ENCODE peak calls at places on chromosomes 16 and 17, in ten cellular contexts. Y is A549, N is prostate gland, P is heart left ventricle, F is endothelial cell of umbilical vein, J is IMR-90, B is uterus, U is stomach, A is transverse colon, E is GM12891. R is an unnamed sample.

GRCh38 chr16:73058221-73058615 is 10.3 kb upstream of the ZFHX3 start:
- DNase-seq in P (peak; percentile 53), E (peak; percentile 68), N (no peak), Y (no peak), U (peak; percentile 62), B (peak; percentile 57), A (peak; percentile 58), F (peak; percentile 45), J (no peak), R (no peak)

GRCh38 chr16:86322840-86323239 is 187.5 kb upstream of the FOXF1 start:
- DNase-seq in A (no peak), B (no peak), J (no peak), F (no peak), Y (no peak), N (no peak), P (no peak), U (no peak), E (no peak), R (no peak)

GRCh38 chr16:17777461-17777863 is 306.7 kb upstream of the XYLT1 start:
- DNase-seq in F (no peak), B (no peak), E (no peak), N (no peak), Y (no peak), U (no peak), J (peak; percentile 27), P (no peak), A (no peak), R (no peak)

GRCh38 chr17:39281806-39282205 is 56.1 kb upstream of the STAC2 start:
- DNase-seq in B (no peak), N (no peak), Y (no peak), U (no peak), A (no peak), J (peak; percentile 48), P (no peak), F (peak; percentile 13), E (no peak), R (no peak)

GRCh38 chr16:27928542-27928941 is 135.0 kb downstream of the GSG1L start:
- DNase-seq in B (no peak), N (no peak), E (no peak), U (no peak), A (no peak), J (no peak), F (no peak), P (no peak), Y (no peak), R (no peak)

GRCh38 chr16:23128056-23128455 is 21.2 kb downstream of the USP31 start:
- DNase-seq in U (no peak), B (no peak), E (no peak), Y (no peak), P (no peak), J (no peak), N (no peak), A (no peak), F (no peak), R (no peak)

GRCh38 chr17:29760279-29760721 is 137.6 kb upstream of the CORO6 start:
- DNase-seq in J (peak; percentile 39), Y (peak; percentile 14), F (peak; percentile 57), A (peak; percentile 29), E (no peak), B (no peak), U (no peak), N (no peak), P (no peak), R (no peak)

GRCh38 chr17:50902768-50903353 is 36.7 kb upstream of the TOB1 start:
- DNase-seq in Y (no peak), N (no peak), B (no peak), U (no peak), J (no peak), F (no peak), P (no peak), A (no peak), E (no peak), R (no peak)

GRCh38 chr16:31862761-31863160 is 10.8 kb upstream of the ZNF267 start:
- DNase-seq in Y (no peak), F (no peak), N (no peak), P (no peak), B (no peak), J (no peak), A (no peak), E (no peak), U (no peak), R (no peak)

GRCh38 chr17:3547628-3548027 is 10.0 kb downstream of the TRPV3 start:
- DNase-seq in J (no peak), U (no peak), N (no peak), B (no peak), P (no peak), A (no peak), F (no peak), E (no peak), Y (no peak), R (no peak)

DNA sequence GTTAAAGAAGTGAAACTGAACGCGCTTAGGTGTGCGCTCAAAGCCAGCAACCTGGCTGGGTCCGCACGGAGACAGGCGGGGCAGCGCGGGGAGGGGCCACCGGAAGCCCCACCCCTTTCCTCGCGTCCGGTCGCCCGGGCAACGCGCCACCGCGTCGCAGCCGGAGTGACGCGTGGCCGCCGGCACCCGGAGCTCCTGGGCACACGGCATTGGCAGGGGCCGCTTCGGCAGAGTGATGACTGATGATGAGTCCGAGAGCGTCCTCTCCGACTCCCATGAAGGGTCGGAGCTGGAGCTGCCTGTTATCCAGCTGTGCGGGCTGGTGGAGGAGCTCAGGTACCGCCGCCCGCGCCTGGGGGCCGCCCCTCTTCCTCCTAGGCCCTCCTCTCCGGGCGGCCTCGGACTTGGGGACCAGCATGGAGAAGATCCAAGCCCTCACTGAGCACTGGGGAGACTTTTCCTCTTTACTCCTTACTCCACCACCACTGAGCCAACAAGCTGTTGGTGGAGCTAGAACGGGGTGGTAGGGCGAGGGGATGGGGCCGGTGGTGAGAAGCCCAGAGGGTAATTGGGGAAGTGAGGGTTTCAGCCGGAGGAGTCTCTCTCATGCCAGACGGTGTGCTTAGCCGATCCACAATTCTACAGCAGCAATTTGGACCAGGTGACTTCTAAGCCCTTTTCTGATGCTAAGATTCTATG is 44.9 kb downstream of the PRSS54 start:
- DNase-seq in B (peak; percentile 71), N (peak; percentile 74), A (peak; percentile 86), P (peak; percentile 79), E (peak; percentile 82), J (peak; percentile 62), U (peak; percentile 89), Y (peak; percentile 76), F (peak; percentile 72), R (peak; percentile 86)
- TF ChIP-seq POLR2A in B (no peak), N (no peak), A (no peak), P (no peak), E (peak; percentile 54), J (no peak), U (no peak), Y (peak; percentile 55), F (no peak), R (peak; percentile 66)

GRCh38 chr16:48385272-48385953 is at the start of gene SIAH1:
- DNase-seq in F (peak; percentile 81), E (peak; percentile 86), J (peak; percentile 68), Y (peak; percentile 76), U (peak; percentile 90), N (peak; percentile 81), A (peak; percentile 88), P (peak; percentile 86), B (peak; percentile 89), R (peak; percentile 76)

GRCh38 chr16:48383204-48383876 is 1.9 kb downstream of the SIAH1 start:
- DNase-seq in B (no peak), N (no peak), J (peak; percentile 48), F (no peak), E (no peak), A (no peak), Y (no peak), U (no peak), P (no peak), R (no peak)

GRCh38 chr16:48384305-48384981 is 770 bp downstream of the SIAH1 start:
- DNase-seq in J (peak; percentile 40), B (peak; percentile 51), P (peak; percentile 65), A (peak; percentile 66), F (peak; percentile 61), U (peak; percentile 59), E (peak; percentile 58), N (no peak), Y (peak; percentile 71), R (peak; percentile 42)

GRCh38 chr16:48384982-48385271 is 286 bp downstream of the SIAH1 start:
- DNase-seq in F (no peak), B (no peak), E (peak; percentile 56), N (no peak), U (no peak), Y (no peak), A (no peak), P (no peak), J (no peak), R (no peak)

DNA sequence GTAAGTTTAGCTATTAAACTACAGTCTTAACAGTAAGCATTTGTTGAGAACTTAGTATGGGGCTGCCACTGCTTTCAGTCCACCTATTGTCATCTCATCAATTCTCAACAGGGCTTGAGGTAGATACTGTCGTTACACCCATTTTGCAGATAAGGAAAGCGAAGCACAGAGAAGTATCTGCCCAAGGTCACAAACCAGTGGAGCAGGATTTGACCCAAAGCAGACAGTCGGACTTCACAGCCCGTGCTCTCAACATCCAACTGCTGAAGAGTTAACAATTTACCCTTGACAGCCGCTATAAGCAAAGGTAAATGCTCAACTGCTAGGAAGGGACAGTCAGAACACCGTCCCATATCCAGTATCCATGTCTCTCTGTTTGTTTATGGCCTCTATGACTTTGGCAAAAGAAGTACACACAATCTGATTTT is 1.3 kb downstream of the SIAH1 start:
- DNase-seq in U (no peak), E (no peak), J (no peak), Y (no peak), F (peak; percentile 63), P (no peak), N (peak; percentile 21), A (peak; percentile 26), B (no peak), R (no peak)
- TF ChIP-seq POLR2A in U (no peak), E (no peak), J (no peak), Y (no peak), F (no peak), P (no peak), N (peak; percentile 26), A (no peak), B (no peak), R (no peak)

DNA sequence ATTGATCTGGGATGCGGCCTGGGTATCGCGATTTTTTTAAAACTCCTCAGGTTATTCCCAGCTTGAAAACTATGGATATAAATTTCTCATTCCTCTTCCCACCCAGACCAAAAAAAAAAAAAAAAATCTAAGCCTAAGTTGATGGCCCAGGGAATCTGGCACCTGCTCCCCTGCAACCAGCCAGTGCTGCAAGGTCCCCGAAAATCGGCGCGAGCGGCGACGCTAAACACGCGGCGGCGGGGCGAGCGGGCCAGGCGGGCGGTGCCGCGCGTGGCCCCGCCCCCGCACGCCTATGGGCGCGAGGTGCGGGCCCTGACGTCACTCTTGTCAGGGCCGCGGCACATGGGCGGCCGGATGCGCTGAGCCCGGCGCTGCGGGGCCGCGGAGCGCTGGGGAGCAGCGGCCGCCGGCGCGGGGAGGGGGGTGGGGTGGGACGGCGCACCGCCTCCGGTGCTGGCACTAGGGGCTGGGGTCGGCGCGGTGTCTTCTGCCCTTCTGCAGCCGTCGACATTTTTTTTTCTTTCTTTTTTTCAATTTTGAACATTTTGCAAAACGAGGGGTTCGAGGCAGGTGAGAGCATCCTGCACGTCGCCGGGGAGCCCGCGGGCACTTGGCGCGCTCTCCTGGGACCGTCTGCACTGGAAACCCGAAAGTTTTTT is at the start of gene HLF:
- DNase-seq in J (peak; percentile 63), Y (peak; percentile 77), F (peak; percentile 52), B (peak; percentile 87), U (peak; percentile 81), E (peak; percentile 85), N (peak; percentile 69), A (peak; percentile 81), P (peak; percentile 81), R (peak; percentile 84)
- TF ChIP-seq POLR2A in J (no peak), Y (no peak), F (no peak), B (peak; percentile 84), U (no peak), E (no peak), N (peak; percentile 29), A (no peak), P (no peak), R (no peak)

GRCh38 chr16:67459066-67459857 is 21.7 kb downstream of the ATP6V0D1 start:
- DNase-seq in A (peak; percentile 78), B (peak; percentile 57), P (peak; percentile 68), N (peak; percentile 83), U (peak; percentile 87), E (no peak), Y (no peak), F (peak; percentile 44), J (no peak), R (no peak)
- TF ChIP-seq POLR2A in A (peak; percentile 88), B (no peak), P (no peak), N (peak; percentile 27), U (no peak), E (no peak), Y (no peak), F (no peak), J (no peak), R (no peak)